ENCODE peak calls at places on chromosome 17, in five cellular contexts. K is glutamatergic neuron, W is GM10248, P is fibroblast of the conjunctiva, Y is mesendoderm. A is an unnamed sample.

GRCh38 chr17:45230787-45231480 is 9.2 kb downstream of the FMNL1 start:
- DNase-seq in P (no peak), Y (no peak), W (no peak), K (peak), A (peak)

GRCh38 chr17:4743216-4743615 is 3.5 kb upstream of the CXCL16 start:
- DNase-seq in W (no peak), P (no peak), Y (no peak), K (no peak), A (no peak)

GRCh38 chr17:73089322-73089721 is 3.2 kb downstream of the SLC39A11 start:
- DNase-seq in W (no peak), K (no peak), P (no peak), Y (no peak), A (no peak)

GRCh38 chr17:336110-337021 is 16.2 kb downstream of the RPH3AL start:
- DNase-seq in Y (peak), W (no peak), P (no peak), K (no peak), A (peak)

GRCh38 chr17:77927777-77928518 is 30.6 kb upstream of the TNRC6C start:
- DNase-seq in P (no peak), W (no peak), K (peak), Y (no peak), A (no peak)

GRCh38 chr17:81097134-81097942 is 62.4 kb downstream of the BAIAP2 start:
- DNase-seq in K (peak), W (peak), Y (peak), P (peak), A (peak)

GRCh38 chr17:27622914-27623313 is 8.1 kb upstream of the LGALS9 start:
- DNase-seq in P (no peak), W (no peak), Y (no peak), K (no peak), A (no peak)

GRCh38 chr17:66976781-66977201 is 12.3 kb downstream of the CACNG4 start:
- DNase-seq in K (no peak), W (no peak), Y (no peak), P (no peak), A (peak)

GRCh38 chr17:36182176-36183000 is 6.0 kb upstream of the TBC1D3B start:
- DNase-seq in K (peak), W (no peak), Y (no peak), P (no peak), A (no peak)

GRCh38 chr17:74478369-74479100 is 12.1 kb downstream of the CD300A start:
- DNase-seq in P (no peak), W (peak), K (no peak), Y (no peak), A (no peak)

GRCh38 chr17:42310281-42311156 is 22.2 kb downstream of the STAT5A start:
- DNase-seq in K (no peak), Y (no peak), W (no peak), P (no peak), A (no peak)

GRCh38 chr17:39740357-39741111 is 2.8 kb downstream of the GRB7 start:
- DNase-seq in P (no peak), Y (peak), K (no peak), W (no peak), A (no peak)

GRCh38 chr17:1961187-1961586 is 63.9 kb downstream of the RTN4RL1 start:
- DNase-seq in K (no peak), P (no peak), Y (peak), W (no peak), A (peak)

GRCh38 chr17:75440738-75441448 is 15.5 kb upstream of the TMEM94 start:
- DNase-seq in K (no peak), Y (no peak), W (no peak), P (no peak), A (no peak)

GRCh38 chr17:50051082-50051576 is 4.8 kb upstream of the ITGA3 start:
- DNase-seq in Y (peak), P (no peak), W (no peak), K (no peak), A (peak)

GRCh38 chr17:59769891-59770290 is 62.4 kb downstream of the VMP1 start:
- DNase-seq in K (no peak), W (no peak), Y (no peak), P (no peak), A (no peak)

GRCh38 chr17:8007836-8008235 is 5.4 kb downstream of the GUCY2D start:
- DNase-seq in K (no peak), P (no peak), Y (no peak), W (no peak), A (no peak)

GRCh38 chr17:14604920-14605599 is 304.2 kb downstream of the HS3ST3B1 start:
- DNase-seq in W (no peak), K (no peak), Y (no peak), P (no peak), A (no peak)

GRCh38 chr17:64920419-64921172 is 1.3 kb upstream of the LRRC37A3 start:
- DNase-seq in W (no peak), Y (no peak), P (no peak), K (no peak), A (no peak)

GRCh38 chr17:43877451-43878155 is 29.7 kb downstream of the MPP2 start:
- DNase-seq in Y (no peak), P (no peak), W (no peak), K (no peak), A (no peak)

GRCh38 chr17:63450551-63450950 is 4.4 kb upstream of the CYB561 start:
- DNase-seq in W (no peak), P (no peak), K (no peak), Y (no peak), A (peak)

GRCh38 chr17:16950488-16950887 is 21.4 kb downstream of the TNFRSF13B start:
- DNase-seq in K (no peak), P (no peak), Y (no peak), W (no peak), A (no peak)

GRCh38 chr17:76427457-76428231 is 25.3 kb downstream of the UBE2O start:
- DNase-seq in W (no peak), Y (no peak), P (peak), K (no peak), A (no peak)